ENCODE peak calls at places on chromosome 3, in seven cellular contexts. One of them, this sample, is unnamed.
A peak's percentile ranks its signal among the peaks of the same experiment; 100 is the strongest.

GRCh38 chr3:178671261-178672191 is 135.3 kb downstream of the KCNMB2 start:
- DNase-seq in smooth muscle cell of the brain vasculature: no peak
- DNase-seq in AG08396: peak; percentile 23
- DNase-seq in vagina: no peak
- DNase-seq in GM19239: no peak
- DNase-seq in cardiac fibroblast: peak; percentile 64
- DNase-seq in B cell: no peak
- DNase-seq in this sample: no peak

GRCh38 chr3:10437272-10437994 is 68.0 kb downstream of the ATP2B2 start:
- DNase-seq in smooth muscle cell of the brain vasculature: no peak
- DNase-seq in AG08396: peak; percentile 40
- DNase-seq in vagina: no peak
- DNase-seq in GM19239: no peak
- DNase-seq in cardiac fibroblast: peak; percentile 63
- DNase-seq in B cell: peak; percentile 60
- DNase-seq in this sample: no peak

GRCh38 chr3:136350132-136350531 is 100.0 kb downstream of the PCCB start:
- DNase-seq in smooth muscle cell of the brain vasculature: peak; percentile 47
- DNase-seq in AG08396: peak; percentile 72
- DNase-seq in vagina: no peak
- DNase-seq in GM19239: no peak
- DNase-seq in cardiac fibroblast: peak; percentile 95
- DNase-seq in B cell: no peak
- DNase-seq in this sample: peak; percentile 61

GRCh38 chr3:123447749-123448502 is 964 bp downstream of the ADCY5 start:
- DNase-seq in smooth muscle cell of the brain vasculature: no peak
- DNase-seq in AG08396: no peak
- DNase-seq in vagina: no peak
- DNase-seq in GM19239: peak; percentile 76
- DNase-seq in cardiac fibroblast: no peak
- DNase-seq in B cell: no peak
- DNase-seq in this sample: no peak

GRCh38 chr3:127339943-127340861 is 52.4 kb upstream of the PRR20G start:
- DNase-seq in smooth muscle cell of the brain vasculature: no peak
- DNase-seq in AG08396: no peak
- DNase-seq in vagina: peak; percentile 72
- DNase-seq in GM19239: no peak
- DNase-seq in cardiac fibroblast: no peak
- DNase-seq in B cell: no peak
- DNase-seq in this sample: no peak

GRCh38 chr3:27290760-27291159 is 78.4 kb downstream of the NEK10 start:
- DNase-seq in smooth muscle cell of the brain vasculature: no peak
- DNase-seq in AG08396: no peak
- DNase-seq in vagina: no peak
- DNase-seq in GM19239: no peak
- DNase-seq in cardiac fibroblast: peak; percentile 18
- DNase-seq in B cell: no peak
- DNase-seq in this sample: no peak

GRCh38 chr3:114092151-114093000 is 35.8 kb downstream of the QTRT2 start:
- DNase-seq in smooth muscle cell of the brain vasculature: no peak
- DNase-seq in AG08396: peak; percentile 16
- DNase-seq in vagina: no peak
- DNase-seq in GM19239: no peak
- DNase-seq in cardiac fibroblast: peak; percentile 29
- DNase-seq in B cell: no peak
- DNase-seq in this sample: no peak

GRCh38 chr3:152299243-152299976 is 30.7 kb downstream of the MBNL1 start:
- DNase-seq in smooth muscle cell of the brain vasculature: no peak
- DNase-seq in AG08396: no peak
- DNase-seq in vagina: no peak
- DNase-seq in GM19239: no peak
- DNase-seq in cardiac fibroblast: no peak
- DNase-seq in B cell: no peak
- DNase-seq in this sample: no peak

GRCh38 chr3:77319711-77320110 is 279.8 kb downstream of the ROBO2 start:
- DNase-seq in smooth muscle cell of the brain vasculature: no peak
- DNase-seq in AG08396: peak; percentile 42
- DNase-seq in vagina: no peak
- DNase-seq in GM19239: no peak
- DNase-seq in cardiac fibroblast: peak; percentile 9
- DNase-seq in B cell: no peak
- DNase-seq in this sample: no peak

GRCh38 chr3:169886671-169887070 is 16.9 kb upstream of the LRRC31 start:
- DNase-seq in smooth muscle cell of the brain vasculature: no peak
- DNase-seq in AG08396: peak; percentile 47
- DNase-seq in vagina: no peak
- DNase-seq in GM19239: no peak
- DNase-seq in cardiac fibroblast: peak; percentile 54
- DNase-seq in B cell: no peak
- DNase-seq in this sample: no peak

GRCh38 chr3:136171097-136171542 is 25.0 kb downstream of the MSL2 start:
- DNase-seq in smooth muscle cell of the brain vasculature: no peak
- DNase-seq in AG08396: no peak
- DNase-seq in vagina: no peak
- DNase-seq in GM19239: no peak
- DNase-seq in cardiac fibroblast: peak; percentile 50
- DNase-seq in B cell: no peak
- DNase-seq in this sample: no peak

GRCh38 chr3:123038751-123039150 is 11.2 kb upstream of the SEMA5B start:
- DNase-seq in smooth muscle cell of the brain vasculature: no peak
- DNase-seq in AG08396: no peak
- DNase-seq in vagina: no peak
- DNase-seq in GM19239: no peak
- DNase-seq in cardiac fibroblast: no peak
- DNase-seq in B cell: no peak
- DNase-seq in this sample: no peak

GRCh38 chr3:78977073-78977472 is 790.7 kb downstream of the ROBO1 start:
- DNase-seq in smooth muscle cell of the brain vasculature: no peak
- DNase-seq in AG08396: no peak
- DNase-seq in vagina: no peak
- DNase-seq in GM19239: no peak
- DNase-seq in cardiac fibroblast: no peak
- DNase-seq in B cell: no peak
- DNase-seq in this sample: no peak

GRCh38 chr3:10982782-10983181 is 9.8 kb upstream of the SLC6A1 start:
- DNase-seq in smooth muscle cell of the brain vasculature: no peak
- DNase-seq in AG08396: no peak
- DNase-seq in vagina: no peak
- DNase-seq in GM19239: no peak
- DNase-seq in cardiac fibroblast: no peak
- DNase-seq in B cell: no peak
- DNase-seq in this sample: no peak

GRCh38 chr3:152104847-152105415 is 163.8 kb upstream of the MBNL1 start:
- DNase-seq in smooth muscle cell of the brain vasculature: no peak
- DNase-seq in AG08396: no peak
- DNase-seq in vagina: no peak
- DNase-seq in GM19239: no peak
- DNase-seq in cardiac fibroblast: no peak
- DNase-seq in B cell: no peak
- DNase-seq in this sample: no peak

GRCh38 chr3:101065962-101066361 is 72.7 kb upstream of the ABI3BP start:
- DNase-seq in smooth muscle cell of the brain vasculature: peak; percentile 64
- DNase-seq in AG08396: peak; percentile 54
- DNase-seq in vagina: no peak
- DNase-seq in GM19239: no peak
- DNase-seq in cardiac fibroblast: peak; percentile 97
- DNase-seq in B cell: no peak
- DNase-seq in this sample: peak; percentile 34

GRCh38 chr3:117892431-117892841 is 1142.2 kb downstream of the IGSF11 start:
- DNase-seq in smooth muscle cell of the brain vasculature: no peak
- DNase-seq in AG08396: peak; percentile 23
- DNase-seq in vagina: no peak
- DNase-seq in GM19239: no peak
- DNase-seq in cardiac fibroblast: peak; percentile 41
- DNase-seq in B cell: no peak
- DNase-seq in this sample: no peak

GRCh38 chr3:142057331-142057725 is 92.0 kb downstream of the TFDP2 start:
- DNase-seq in smooth muscle cell of the brain vasculature: no peak
- DNase-seq in AG08396: no peak
- DNase-seq in vagina: no peak
- DNase-seq in GM19239: no peak
- DNase-seq in cardiac fibroblast: no peak
- DNase-seq in B cell: no peak
- DNase-seq in this sample: no peak

GRCh38 chr3:161419555-161420333 is 48.4 kb upstream of the SPTSSB start:
- DNase-seq in smooth muscle cell of the brain vasculature: no peak
- DNase-seq in AG08396: no peak
- DNase-seq in vagina: no peak
- DNase-seq in GM19239: no peak
- DNase-seq in cardiac fibroblast: no peak
- DNase-seq in B cell: no peak
- DNase-seq in this sample: no peak

GRCh38 chr3:123064914-123065313 is 1.9 kb upstream of the PDIA5 start:
- DNase-seq in smooth muscle cell of the brain vasculature: no peak
- DNase-seq in AG08396: no peak
- DNase-seq in vagina: no peak
- DNase-seq in GM19239: no peak
- DNase-seq in cardiac fibroblast: no peak
- DNase-seq in B cell: no peak
- DNase-seq in this sample: no peak

GRCh38 chr3:123385981-123386380 is 62.9 kb downstream of the ADCY5 start:
- DNase-seq in smooth muscle cell of the brain vasculature: no peak
- DNase-seq in AG08396: peak; percentile 31
- DNase-seq in vagina: no peak
- DNase-seq in GM19239: no peak
- DNase-seq in cardiac fibroblast: peak; percentile 13
- DNase-seq in B cell: no peak
- DNase-seq in this sample: peak; percentile 60

GRCh38 chr3:124258057-124258500 is 266.2 kb upstream of the ROPN1 start:
- DNase-seq in smooth muscle cell of the brain vasculature: no peak
- DNase-seq in AG08396: no peak
- DNase-seq in vagina: no peak
- DNase-seq in GM19239: no peak
- DNase-seq in cardiac fibroblast: peak; percentile 70
- DNase-seq in B cell: no peak
- DNase-seq in this sample: no peak

GRCh38 chr3:18837137-18837536 is 311.2 kb upstream of the KCNH8 start:
- DNase-seq in smooth muscle cell of the brain vasculature: no peak
- DNase-seq in AG08396: no peak
- DNase-seq in vagina: no peak
- DNase-seq in GM19239: no peak
- DNase-seq in cardiac fibroblast: no peak
- DNase-seq in B cell: no peak
- DNase-seq in this sample: no peak

GRCh38 chr3:70546679-70547078 is 234.2 kb upstream of the MDFIC2 start:
- DNase-seq in smooth muscle cell of the brain vasculature: no peak
- DNase-seq in AG08396: no peak
- DNase-seq in vagina: no peak
- DNase-seq in GM19239: no peak
- DNase-seq in cardiac fibroblast: no peak
- DNase-seq in B cell: no peak
- DNase-seq in this sample: no peak

GRCh38 chr3:58063424-58063823 is 55.2 kb downstream of the FLNB start:
- DNase-seq in smooth muscle cell of the brain vasculature: no peak
- DNase-seq in AG08396: no peak
- DNase-seq in vagina: no peak
- DNase-seq in GM19239: no peak
- DNase-seq in cardiac fibroblast: peak; percentile 80
- DNase-seq in B cell: no peak
- DNase-seq in this sample: no peak

GRCh38 chr3:197080344-197080743 is 50.7 kb upstream of the MELTF start:
- DNase-seq in smooth muscle cell of the brain vasculature: no peak
- DNase-seq in AG08396: no peak
- DNase-seq in vagina: no peak
- DNase-seq in GM19239: no peak
- DNase-seq in cardiac fibroblast: no peak
- DNase-seq in B cell: no peak
- DNase-seq in this sample: no peak

GRCh38 chr3:68467465-68467864 is 464.9 kb downstream of the TAFA4 start:
- DNase-seq in smooth muscle cell of the brain vasculature: no peak
- DNase-seq in AG08396: no peak
- DNase-seq in vagina: no peak
- DNase-seq in GM19239: no peak
- DNase-seq in cardiac fibroblast: no peak
- DNase-seq in B cell: no peak
- DNase-seq in this sample: no peak